ENCODE peak calls at places on chromosomes 1 and 21, in seven cellular contexts. P, O, J, V, Q, H and A are unnamed samples.

GRCh38 chr1:192167941-192168685 is 9.9 kb downstream of the RGS18 start:
- DNase-seq in P (no peak), O (no peak), J (peak), V (no peak), Q (no peak), H (no peak), A (no peak)

GRCh38 chr21:42309753-42310213 is 5.4 kb downstream of the TFF3 start:
- DNase-seq in P (peak), O (no peak), J (peak), V (no peak), Q (no peak), H (peak), A (peak)

GRCh38 chr1:89633745-89634625 is 1.1 kb downstream of the LRRC8C start:
- DNase-seq in P (no peak), O (no peak), J (peak), V (no peak), Q (no peak), H (peak), A (peak)

GRCh38 chr1:62912028-62912638 is 128.2 kb downstream of the ATG4C start:
- DNase-seq in P (no peak), O (no peak), J (peak), V (no peak), Q (no peak), H (no peak), A (no peak)

GRCh38 chr1:4172659-4173599 is 272.9 kb upstream of the C1orf174 start:
- DNase-seq in P (no peak), O (no peak), J (no peak), V (no peak), Q (no peak), H (no peak), A (no peak)

GRCh38 chr1:181135815-181136737 is 47.6 kb downstream of the IER5 start:
- DNase-seq in P (no peak), O (no peak), J (peak), V (no peak), Q (no peak), H (no peak), A (no peak)

GRCh38 chr1:54416435-54416834 is 10.2 kb upstream of the SSBP3 start:
- DNase-seq in P (no peak), O (peak), J (no peak), V (no peak), Q (no peak), H (no peak), A (no peak)

GRCh38 chr1:58611986-58612385 is 34.9 kb upstream of the TACSTD2 start:
- DNase-seq in P (no peak), O (no peak), J (peak), V (no peak), Q (no peak), H (no peak), A (no peak)

GRCh38 chr1:200838676-200839445 is 33.9 kb upstream of the GPR25 start:
- DNase-seq in P (no peak), O (no peak), J (peak), V (no peak), Q (no peak), H (no peak), A (no peak)

GRCh38 chr1:66261370-66261769 is 272.6 kb upstream of the SGIP1 start:
- DNase-seq in P (no peak), O (no peak), J (no peak), V (no peak), Q (no peak), H (no peak), A (no peak)

GRCh38 chr1:234998174-234998741 is 130.4 kb downstream of the TOMM20 start:
- DNase-seq in P (peak), O (no peak), J (no peak), V (peak), Q (peak), H (peak), A (no peak)

GRCh38 chr1:63199666-63200065 is 122.7 kb upstream of the FOXD3 start:
- DNase-seq in P (no peak), O (no peak), J (no peak), V (no peak), Q (no peak), H (no peak), A (peak)

GRCh38 chr1:39755965-39756659 is 15.0 kb downstream of the OXCT2 start:
- DNase-seq in P (no peak), O (no peak), J (no peak), V (no peak), Q (no peak), H (no peak), A (no peak)

GRCh38 chr1:157963713-157964112 is 29.7 kb upstream of the KIRREL1 start:
- DNase-seq in P (peak), O (peak), J (peak), V (peak), Q (peak), H (peak), A (peak)

GRCh38 chr1:178649582-178650350 is 75.3 kb upstream of the RALGPS2 start:
- DNase-seq in P (no peak), O (no peak), J (no peak), V (no peak), Q (no peak), H (no peak), A (no peak)

GRCh38 chr1:155226910-155227260 is 18.4 kb downstream of the MTX1 start:
- DNase-seq in P (peak), O (peak), J (peak), V (no peak), Q (peak), H (peak), A (peak)

GRCh38 chr1:112457965-112458364 is 50.8 kb upstream of the WNT2B start:
- DNase-seq in P (no peak), O (no peak), J (peak), V (no peak), Q (no peak), H (no peak), A (no peak)

GRCh38 chr1:199084293-199084692 is 445.5 kb downstream of the PTPRC start:
- DNase-seq in P (no peak), O (no peak), J (peak), V (no peak), Q (no peak), H (no peak), A (no peak)

GRCh38 chr1:192609110-192610079 is 26.6 kb upstream of the RGS13 start:
- DNase-seq in P (peak), O (peak), J (no peak), V (peak), Q (peak), H (no peak), A (no peak)

GRCh38 chr1:4703646-4704045 is 49.2 kb downstream of the AJAP1 start:
- DNase-seq in P (no peak), O (no peak), J (no peak), V (no peak), Q (no peak), H (no peak), A (no peak)

GRCh38 chr1:89566761-89567174 is 42.1 kb downstream of the LRRC8B start:
- DNase-seq in P (peak), O (peak), J (peak), V (no peak), Q (peak), H (no peak), A (peak)

GRCh38 chr1:150514913-150515327 is 632 bp upstream of the FALEC start:
- DNase-seq in P (no peak), O (peak), J (no peak), V (no peak), Q (no peak), H (no peak), A (no peak)

GRCh38 chr1:89632213-89633102 is 462 bp upstream of the LRRC8C start:
- DNase-seq in P (peak), O (peak), J (peak), V (peak), Q (peak), H (peak), A (peak)

GRCh38 chr1:184624626-184625025 is 130.0 kb downstream of the EDEM3 start:
- DNase-seq in P (no peak), O (no peak), J (peak), V (no peak), Q (no peak), H (no peak), A (no peak)

GRCh38 chr1:201318504-201319340 is 35.4 kb downstream of the PKP1 start:
- DNase-seq in P (no peak), O (no peak), J (no peak), V (no peak), Q (no peak), H (no peak), A (no peak)

GRCh38 chr1:89994805-89995594 is at the start of gene ZNF326:
- DNase-seq in P (peak), O (peak), J (peak), V (peak), Q (peak), H (peak), A (peak)

GRCh38 chr1:91741906-91742305 is 144.0 kb downstream of the TGFBR3 start:
- DNase-seq in P (no peak), O (no peak), J (no peak), V (no peak), Q (no peak), H (no peak), A (no peak)

GRCh38 chr1:229093546-229094336 is 177.2 kb upstream of the RAB4A start:
- DNase-seq in P (no peak), O (no peak), J (no peak), V (no peak), Q (no peak), H (no peak), A (no peak)

GRCh38 chr21:44986471-44987291 is 46.9 kb downstream of the SLX9 start:
- DNase-seq in P (peak), O (peak), J (no peak), V (no peak), Q (peak), H (peak), A (no peak)

GRCh38 chr1:96945509-96946084 is 224.0 kb downstream of the PTBP2 start:
- DNase-seq in P (no peak), O (no peak), J (peak), V (no peak), Q (no peak), H (no peak), A (no peak)

GRCh38 chr1:159996653-159997052 is 35.1 kb downstream of the PIGM start:
- DNase-seq in P (no peak), O (no peak), J (peak), V (no peak), Q (no peak), H (no peak), A (no peak)

GRCh38 chr1:55735110-55735509 is 519.9 kb upstream of the USP24 start:
- DNase-seq in P (no peak), O (no peak), J (no peak), V (peak), Q (no peak), H (no peak), A (no peak)

GRCh38 chr1:228140724-228141081 is 624 bp downstream of the GUK1 start:
- DNase-seq in P (no peak), O (no peak), J (peak), V (no peak), Q (no peak), H (no peak), A (no peak)

GRCh38 chr1:1359668-1360468 is 1.5 kb upstream of the MXRA8 start:
- DNase-seq in P (peak), O (no peak), J (peak), V (peak), Q (peak), H (peak), A (peak)

GRCh38 chr1:214808845-214809460 is 206.0 kb downstream of the CENPF start:
- DNase-seq in P (no peak), O (no peak), J (peak), V (no peak), Q (no peak), H (no peak), A (no peak)

GRCh38 chr1:53188099-53188498 is 8.5 kb upstream of the CPT2 start:
- DNase-seq in P (no peak), O (no peak), J (peak), V (no peak), Q (no peak), H (no peak), A (no peak)

GRCh38 chr1:45640293-45640692 is 16.4 kb upstream of the CCDC17 start:
- DNase-seq in P (no peak), O (no peak), J (peak), V (no peak), Q (no peak), H (no peak), A (no peak)

GRCh38 chr1:45647248-45648021 is 23.6 kb upstream of the CCDC17 start:
- DNase-seq in P (no peak), O (no peak), J (no peak), V (no peak), Q (no peak), H (no peak), A (no peak)

GRCh38 chr1:45644661-45645060 is 20.8 kb upstream of the CCDC17 start:
- DNase-seq in P (no peak), O (no peak), J (no peak), V (no peak), Q (no peak), H (no peak), A (no peak)

GRCh38 chr1:45643341-45643740 is 19.5 kb upstream of the CCDC17 start:
- DNase-seq in P (no peak), O (no peak), J (no peak), V (no peak), Q (no peak), H (no peak), A (no peak)

GRCh38 chr1:45643978-45644377 is 20.1 kb upstream of the CCDC17 start:
- DNase-seq in P (no peak), O (no peak), J (peak), V (no peak), Q (no peak), H (no peak), A (no peak)
- TF ChIP-seq CTCF in P (no peak), O (no peak), J (peak), V (no peak), Q (no peak), H (no peak), A (no peak)

GRCh38 chr1:9322845-9323244 is 30.2 kb downstream of the SPSB1 start:
- DNase-seq in P (no peak), O (no peak), J (no peak), V (no peak), Q (no peak), H (no peak), A (no peak)
- TF ChIP-seq CTCF in P (no peak), O (no peak), J (no peak), V (no peak), Q (no peak), H (no peak), A (no peak)

DNA sequence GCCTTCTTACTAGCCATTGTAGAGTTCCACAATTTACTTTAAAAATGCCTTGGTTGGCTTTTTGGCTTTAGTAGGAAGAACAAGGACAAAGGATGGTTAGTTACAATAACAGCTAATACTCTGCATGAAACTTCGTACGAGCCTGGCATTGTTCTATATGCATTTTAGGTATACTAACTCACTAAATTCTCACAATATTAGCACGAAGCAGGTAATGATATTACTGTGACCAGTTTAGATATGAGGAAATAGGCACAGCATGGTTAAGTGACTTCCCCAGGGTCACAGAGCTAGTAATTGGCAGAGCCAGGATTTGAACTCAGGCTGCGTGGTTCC is 50.5 kb upstream of the CYP2J2 start:
- DNase-seq in P (no peak), O (no peak), J (no peak), V (no peak), Q (no peak), H (no peak), A (no peak)
- TF ChIP-seq CTCF in P (no peak), O (no peak), J (no peak), V (no peak), Q (no peak), H (no peak), A (peak)

GRCh38 chr1:108961198-108961597 is 2.1 kb downstream of the CLCC1 start:
- DNase-seq in P (no peak), O (no peak), J (no peak), V (no peak), Q (no peak), H (no peak), A (no peak)

GRCh38 chr1:108961752-108962486 is 1.4 kb downstream of the CLCC1 start:
- DNase-seq in P (no peak), O (no peak), J (no peak), V (no peak), Q (no peak), H (no peak), A (no peak)

GRCh38 chr1:108960719-108961118 is 2.6 kb downstream of the CLCC1 start:
- DNase-seq in P (no peak), O (no peak), J (no peak), V (no peak), Q (no peak), H (no peak), A (no peak)

GRCh38 chr1:108962681-108963051 is 618 bp downstream of the CLCC1 start:
- DNase-seq in P (no peak), O (no peak), J (no peak), V (no peak), Q (peak), H (peak), A (peak)

GRCh38 chr1:108963052-108963686 is at the start of gene CLCC1:
- DNase-seq in P (peak), O (peak), J (peak), V (peak), Q (peak), H (peak), A (peak)
- TF ChIP-seq CTCF in P (no peak), O (no peak), J (no peak), V (no peak), Q (no peak), H (no peak), A (no peak)

GRCh38 chr1:19689131-19689757 is 24.6 kb downstream of the HTR6 start:
- DNase-seq in P (no peak), O (no peak), J (no peak), V (no peak), Q (no peak), H (no peak), A (no peak)
- TF ChIP-seq CTCF in P (no peak), O (no peak), J (no peak), V (no peak), Q (no peak), H (no peak), A (no peak)

GRCh38 chr1:30777906-30778155 is 20.3 kb upstream of the LAPTM5 start:
- DNase-seq in P (no peak), O (peak), J (no peak), V (no peak), Q (no peak), H (no peak), A (peak)
- TF ChIP-seq CTCF in P (no peak), O (no peak), J (peak), V (no peak), Q (no peak), H (no peak), A (peak)

GRCh38 chr21:39373634-39374033 is 24.7 kb upstream of the HMGN1 start:
- DNase-seq in P (no peak), O (no peak), J (peak), V (no peak), Q (no peak), H (peak), A (no peak)
- TF ChIP-seq CTCF in P (peak), O (peak), J (peak), V (no peak), Q (peak), H (peak), A (peak)

GRCh38 chr1:226407199-226407496 is 745 bp downstream of the PARP1 start:
- DNase-seq in P (no peak), O (no peak), J (no peak), V (no peak), Q (no peak), H (no peak), A (no peak)

GRCh38 chr1:226406401-226406881 is 1.5 kb downstream of the PARP1 start:
- DNase-seq in P (no peak), O (no peak), J (peak), V (no peak), Q (no peak), H (no peak), A (no peak)

GRCh38 chr1:226409392-226409791 is 1.5 kb upstream of the PARP1 start:
- DNase-seq in P (no peak), O (no peak), J (no peak), V (no peak), Q (no peak), H (no peak), A (no peak)

GRCh38 chr1:226407497-226408284 is at the start of gene PARP1:
- DNase-seq in P (peak), O (peak), J (peak), V (peak), Q (peak), H (peak), A (peak)

GRCh38 chr1:226408285-226409184 is 642 bp upstream of the PARP1 start:
- DNase-seq in P (peak), O (peak), J (no peak), V (no peak), Q (no peak), H (no peak), A (no peak)
- TF ChIP-seq CTCF in P (no peak), O (no peak), J (no peak), V (no peak), Q (no peak), H (no peak), A (no peak)